ENCODE peak calls at places on chromosome 15, in five cellular contexts. N, B, T, W and H are unnamed samples. For H3K27me3, the result is how much of the 10 kb centered on the place peaks cover.

GRCh38 chr15:100103828-100104227 is 237.9 kb downstream of the ADAMTS17 start:
- DNase-seq in N (no peak), B (no peak), T (no peak), W (no peak), H (no peak)

GRCh38 chr15:39573287-39573686 is 7.6 kb upstream of the THBS1 start:
- DNase-seq in N (no peak), B (no peak), T (no peak), W (no peak), H (no peak)

GRCh38 chr15:25832158-25832557 is 31.0 kb downstream of the ATP10A start:
- DNase-seq in N (no peak), B (peak), T (no peak), W (no peak), H (no peak)

GRCh38 chr15:66862111-66862815 is 160.2 kb downstream of the SMAD6 start:
- DNase-seq in N (no peak), B (no peak), T (no peak), W (no peak), H (no peak)

GRCh38 chr15:48507416-48508065 is 138.0 kb downstream of the FBN1 start:
- DNase-seq in N (no peak), B (peak), T (no peak), W (no peak), H (no peak)

GRCh38 chr15:40096094-40096876 is 12.4 kb downstream of the BMF start:
- DNase-seq in N (no peak), B (no peak), T (no peak), W (no peak), H (no peak)

GRCh38 chr15:48802867-48803266 is 8.0 kb downstream of the CEP152 start:
- DNase-seq in N (peak), B (peak), T (no peak), W (no peak), H (no peak)

GRCh38 chr15:65558336-65558735 is 28.1 kb downstream of the HACD3 start:
- DNase-seq in N (no peak), B (peak), T (no peak), W (no peak), H (no peak)

GRCh38 chr15:53445531-53445930 is 313.9 kb downstream of the WDR72 start:
- DNase-seq in N (no peak), B (no peak), T (no peak), W (no peak), H (no peak)

GRCh38 chr15:64149424-64150235 is 1.9 kb upstream of the SNX22 start:
- DNase-seq in N (no peak), B (no peak), T (no peak), W (no peak), H (no peak)

GRCh38 chr15:62456011-62456920 is 291.2 kb upstream of the C2CD4B start:
- DNase-seq in N (no peak), B (peak), T (no peak), W (no peak), H (no peak)

GRCh38 chr15:90046846-90047481 is 45.8 kb downstream of the ZNF710 start:
- DNase-seq in N (no peak), B (no peak), T (peak), W (no peak), H (no peak)

GRCh38 chr15:58138106-58138505 is at the start of gene AQP9:
- DNase-seq in N (no peak), B (no peak), T (no peak), W (no peak), H (no peak)

GRCh38 chr15:78302579-78302978 is 3.2 kb upstream of the SKIC8 start:
- DNase-seq in N (no peak), B (peak), T (no peak), W (no peak), H (no peak)

GRCh38 chr15:52326758-52327157 is 31.2 kb upstream of the MYO5C start:
- DNase-seq in N (no peak), B (peak), T (no peak), W (no peak), H (no peak)

GRCh38 chr15:40365016-40365415 is 7.0 kb downstream of the DISP2 start:
- DNase-seq in N (no peak), B (no peak), T (no peak), W (no peak), H (no peak)

GRCh38 chr15:99630607-99631131 is 64.9 kb downstream of the MEF2A start:
- DNase-seq in N (no peak), B (no peak), T (no peak), W (no peak), H (no peak)

GRCh38 chr15:64686130-64686735 is 89.2 kb downstream of the RBPMS2 start:
- DNase-seq in N (no peak), B (peak), T (no peak), W (no peak), H (peak)

GRCh38 chr15:62822228-62822627 is 220.3 kb upstream of the TPM1 start:
- DNase-seq in N (no peak), B (no peak), T (no peak), W (no peak), H (no peak)

GRCh38 chr15:46956456-46956855 is 760.8 kb upstream of the SEMA6D start:
- DNase-seq in N (no peak), B (no peak), T (peak), W (no peak), H (no peak)

GRCh38 chr15:26439681-26440080 is 333.2 kb downstream of the GABRB3 start:
- DNase-seq in N (no peak), B (no peak), T (no peak), W (no peak), H (no peak)

GRCh38 chr15:42933886-42934667 is 13.5 kb upstream of the TTBK2 start:
- DNase-seq in N (no peak), B (peak), T (no peak), W (no peak), H (no peak)

GRCh38 chr15:78088773-78089080 is 3.6 kb upstream of the SH2D7 start:
- DNase-seq in N (no peak), B (no peak), T (no peak), W (no peak), H (no peak)

GRCh38 chr15:95605098-95605497 is 725.4 kb upstream of the NR2F2 start:
- DNase-seq in N (no peak), B (no peak), T (no peak), W (no peak), H (no peak)

GRCh38 chr15:34018021-34018645 is 20.9 kb downstream of the AVEN start:
- DNase-seq in N (no peak), B (peak), T (no peak), W (no peak), H (peak)

GRCh38 chr15:100731259-100732156 is 129.1 kb downstream of the ASB7 start:
- DNase-seq in N (no peak), B (peak), T (no peak), W (no peak), H (no peak)

GRCh38 chr15:83653639-83654378 is at the start of gene ADAMTSL3:
- DNase-seq in N (no peak), B (peak), T (peak), W (peak), H (no peak)

GRCh38 chr15:98160236-98160635 is 199.7 kb downstream of the ARRDC4 start:
- DNase-seq in N (no peak), B (no peak), T (no peak), W (no peak), H (no peak)

GRCh38 chr15:98720577-98720976 is 72.2 kb downstream of the IGF1R start:
- DNase-seq in N (no peak), B (peak), T (no peak), W (no peak), H (no peak)

GRCh38 chr15:88803920-88804247 is 648 bp downstream of the ACAN start:
- DNase-seq in N (no peak), B (no peak), T (no peak), W (peak), H (no peak)

GRCh38 chr15:88803241-88803919 is at the start of gene ACAN:
- DNase-seq in N (no peak), B (no peak), T (no peak), W (no peak), H (no peak)

GRCh38 chr15:88804257-88804656 is 1.0 kb downstream of the ACAN start:
- DNase-seq in N (no peak), B (no peak), T (no peak), W (no peak), H (no peak)

GRCh38 chr15:88802991-88803240 is 320 bp upstream of the ACAN start:
- DNase-seq in N (no peak), B (no peak), T (no peak), W (no peak), H (no peak)

GRCh38 chr15:88802250-88802990 is 816 bp upstream of the ACAN start:
- DNase-seq in N (no peak), B (no peak), T (no peak), W (no peak), H (no peak)
- H3K27me3 ChIP-seq in N (under half), B (under half), T (under half), W (under half), H (under half)

GRCh38 chr15:85356276-85356675 is 24.1 kb upstream of the AKAP13 start:
- DNase-seq in N (no peak), B (no peak), T (no peak), W (no peak), H (no peak)

GRCh38 chr15:85351965-85352364 is 28.4 kb upstream of the AKAP13 start:
- DNase-seq in N (no peak), B (no peak), T (no peak), W (no peak), H (no peak)

GRCh38 chr15:85354948-85355347 is 25.5 kb upstream of the AKAP13 start:
- DNase-seq in N (no peak), B (no peak), T (no peak), W (no peak), H (no peak)

GRCh38 chr15:85354432-85354831 is 26.0 kb upstream of the AKAP13 start:
- DNase-seq in N (no peak), B (peak), T (no peak), W (no peak), H (no peak)
- H3K27ac ChIP-seq in N (no peak), B (no peak), T (no peak), W (no peak), H (no peak)

GRCh38 chr15:51099185-51099584 is 4.5 kb upstream of the TNFAIP8L3 start:
- DNase-seq in N (no peak), B (no peak), T (no peak), W (no peak), H (no peak)

GRCh38 chr15:51096976-51097375 is 2.3 kb upstream of the TNFAIP8L3 start:
- DNase-seq in N (no peak), B (no peak), T (no peak), W (no peak), H (no peak)

GRCh38 chr15:51098331-51098619 is 3.6 kb upstream of the TNFAIP8L3 start:
- DNase-seq in N (no peak), B (no peak), T (no peak), W (no peak), H (no peak)

GRCh38 chr15:51095681-51096331 is 1.1 kb upstream of the TNFAIP8L3 start:
- DNase-seq in N (no peak), B (no peak), T (no peak), W (no peak), H (no peak)

GRCh38 chr15:51097553-51098330 is 3.0 kb upstream of the TNFAIP8L3 start:
- DNase-seq in N (no peak), B (peak), T (no peak), W (no peak), H (no peak)
- H3K27me3 ChIP-seq in N (under half), B (under half), T (under half), W (under half), H (under half)

DNA sequence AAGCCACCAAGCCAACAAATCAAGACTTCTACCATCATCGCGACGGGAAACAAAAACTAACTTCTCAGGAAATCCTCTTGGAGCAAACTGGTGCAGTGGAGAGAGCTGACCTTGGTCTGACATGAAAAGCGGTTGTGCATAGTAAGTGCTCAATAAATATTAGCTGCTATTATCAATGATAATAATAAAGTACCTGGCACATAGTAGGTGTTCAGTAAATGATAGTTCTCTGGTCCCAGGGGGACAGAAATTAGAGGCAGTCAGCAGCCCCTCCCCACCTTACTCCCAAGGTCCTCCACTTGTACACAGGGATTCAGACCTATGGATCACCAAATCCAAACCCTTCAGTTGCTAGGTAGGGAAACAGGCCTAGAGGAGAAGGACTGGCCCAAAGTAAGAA is 6.0 kb upstream of the CSK start:
- DNase-seq in N (no peak), B (no peak), T (no peak), W (no peak), H (no peak)
- H3K27ac ChIP-seq in N (no peak), B (no peak), T (no peak), W (no peak), H (peak)

GRCh38 chr15:80568298-80568697 is 126.8 kb upstream of the ABHD17C start:
- DNase-seq in N (peak), B (peak), T (no peak), W (no peak), H (no peak)

GRCh38 chr15:80565398-80565797 is 129.7 kb upstream of the ABHD17C start:
- DNase-seq in N (no peak), B (no peak), T (no peak), W (no peak), H (no peak)

GRCh38 chr15:80564056-80564455 is 131.1 kb upstream of the ABHD17C start:
- DNase-seq in N (no peak), B (no peak), T (no peak), W (no peak), H (no peak)

GRCh38 chr15:80567721-80568157 is 127.4 kb upstream of the ABHD17C start:
- DNase-seq in N (peak), B (peak), T (peak), W (peak), H (peak)

DNA sequence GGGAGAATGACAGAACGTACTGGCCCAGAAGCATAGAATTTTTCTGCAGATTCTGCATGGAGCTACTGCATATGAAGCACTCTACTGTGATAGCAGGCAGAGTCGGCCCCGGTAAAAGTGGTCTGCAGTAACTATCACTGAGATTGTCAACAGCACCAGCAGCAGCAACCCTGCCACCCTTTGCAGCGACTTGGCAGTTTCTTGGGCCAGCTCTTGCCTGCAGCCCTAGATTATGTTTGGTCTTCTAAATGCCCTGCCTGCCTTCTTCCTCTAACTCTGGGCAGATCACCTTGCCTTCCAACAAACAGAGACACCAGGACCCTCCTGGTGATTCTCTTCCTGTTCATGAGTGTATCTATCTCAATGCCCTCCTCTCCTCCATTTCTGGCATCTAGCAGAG is 129.1 kb upstream of the ABHD17C start:
- DNase-seq in N (no peak), B (no peak), T (no peak), W (no peak), H (no peak)
- H3K27me3 ChIP-seq in N (under half), B (under half), T (under half), W (under half), H (under half)

GRCh38 chr15:57031605-57032004 is 113.2 kb downstream of the TCF12 start:
- DNase-seq in N (no peak), B (peak), T (no peak), W (peak), H (no peak)
- H3K27ac ChIP-seq in N (no peak), B (no peak), T (no peak), W (peak), H (no peak)